ENCODE peak calls at places on chromosomes 5 and 9, in eight cellular contexts. J is GM12878, A is lung, N is mammary epithelial cell, P is IMR-90, C is psoas muscle, S is Peyer's patch, G is lower lobe of right lung. O is an unnamed sample.

GRCh38 chr5:146947181-146947941 is 68.8 kb upstream of the PPP2R2B start:
- DNase-seq in S (no peak), A (no peak), N (peak), P (peak), J (no peak), C (no peak), G (no peak), O (no peak)

GRCh38 chr9:126618590-126619335 is 5.0 kb downstream of the LMX1B start:
- DNase-seq in A (no peak), G (no peak), P (no peak), N (peak), C (peak), S (no peak), J (no peak), O (no peak)

GRCh38 chr5:6585939-6586646 is 46.8 kb downstream of the NSUN2 start:
- DNase-seq in P (no peak), C (peak), A (no peak), N (no peak), G (no peak), J (no peak), S (no peak), O (no peak)

GRCh38 chr5:55668356-55668755 is 43.8 kb downstream of the SLC38A9 start:
- DNase-seq in N (peak), G (no peak), C (no peak), S (no peak), A (no peak), J (no peak), P (peak), O (no peak)

GRCh38 chr5:170451764-170452365 is 52.0 kb upstream of the KCNIP1 start:
- DNase-seq in S (no peak), N (peak), J (no peak), P (peak), G (no peak), C (no peak), A (no peak), O (no peak)

GRCh38 chr5:168747987-168748777 is 169.0 kb upstream of the PANK3 start:
- DNase-seq in G (peak), N (peak), J (no peak), A (no peak), C (no peak), S (no peak), P (no peak), O (no peak)

GRCh38 chr9:132610661-132611060 is 28.3 kb downstream of the BARHL1 start:
- DNase-seq in C (no peak), S (no peak), J (no peak), N (no peak), P (no peak), A (no peak), G (no peak), O (no peak)

GRCh38 chr9:92147030-92147853 is 32.0 kb upstream of the SPTLC1 start:
- DNase-seq in A (peak), S (no peak), J (no peak), P (peak), C (no peak), G (peak), N (peak), O (no peak)

GRCh38 chr9:107489687-107490605 is at the start of gene KLF4:
- DNase-seq in N (peak), S (peak), A (peak), G (peak), P (peak), C (peak), J (no peak), O (peak)

GRCh38 chr9:69120380-69121154 is 53.5 kb upstream of the TJP2 start:
- DNase-seq in C (no peak), J (no peak), A (peak), S (no peak), N (peak), G (peak), P (no peak), O (peak)

GRCh38 chr9:129394011-129394919 is 216.2 kb upstream of the IER5L start:
- DNase-seq in A (no peak), C (peak), G (no peak), N (no peak), P (no peak), S (no peak), J (no peak), O (no peak)

GRCh38 chr9:37926737-37927590 is 23.0 kb upstream of the SLC25A51 start:
- DNase-seq in A (no peak), G (peak), S (no peak), J (no peak), N (no peak), P (no peak), C (no peak), O (no peak)

GRCh38 chr9:129737479-129738269 is 15.2 kb downstream of the PTGES start:
- DNase-seq in A (peak), N (peak), S (peak), P (peak), C (peak), G (peak), J (peak), O (peak)

GRCh38 chr9:3479516-3480352 is 46.1 kb downstream of the RFX3 start:
- DNase-seq in J (peak), G (no peak), C (no peak), S (no peak), N (no peak), P (no peak), A (no peak), O (no peak)

GRCh38 chr5:169153405-169153804 is 147.5 kb downstream of the SLIT3 start:
- DNase-seq in C (no peak), P (no peak), G (no peak), A (no peak), S (no peak), J (no peak), N (no peak), O (no peak)

GRCh38 chr9:114174876-114175771 is 19.8 kb downstream of the COL27A1 start:
- DNase-seq in P (peak), C (peak), G (no peak), A (no peak), J (no peak), S (no peak), N (no peak), O (peak)

GRCh38 chr9:121637441-121638222 is 13.8 kb upstream of the DAB2IP start:
- DNase-seq in S (no peak), N (peak), P (peak), J (no peak), A (no peak), C (peak), G (no peak), O (peak)

GRCh38 chr9:88182501-88182900 is 44.2 kb upstream of the SPATA31C2 start:
- DNase-seq in A (no peak), N (no peak), P (no peak), S (no peak), J (no peak), C (no peak), G (no peak), O (no peak)

GRCh38 chr5:180113660-180114303 is 42.2 kb upstream of the RNF130 start:
- DNase-seq in C (peak), S (no peak), P (no peak), J (no peak), G (no peak), A (no peak), N (no peak), O (peak)

GRCh38 chr5:141846031-141846430 is 32.2 kb downstream of the PCDH1 start:
- DNase-seq in C (no peak), J (no peak), N (no peak), S (no peak), P (peak), G (no peak), A (no peak), O (peak)

GRCh38 chr5:97575322-97575721 is 392.3 kb upstream of the RIOK2 start:
- DNase-seq in P (no peak), N (no peak), C (no peak), S (no peak), J (no peak), G (no peak), A (no peak), O (no peak)

GRCh38 chr9:74645007-74645639 is 148.0 kb downstream of the RORB start:
- DNase-seq in N (peak), C (no peak), J (no peak), P (no peak), G (no peak), S (no peak), A (no peak), O (no peak)

GRCh38 chr5:173408946-173409345 is 80.7 kb upstream of the STC2 start:
- DNase-seq in P (peak), G (no peak), C (no peak), S (no peak), A (no peak), J (no peak), N (no peak), O (no peak)

GRCh38 chr5:170585278-170585677 is 81.5 kb downstream of the KCNIP1 start:
- DNase-seq in P (no peak), N (no peak), S (no peak), G (no peak), J (no peak), A (no peak), C (no peak), O (no peak)

GRCh38 chr9:17802249-17802857 is 223.5 kb downstream of the SH3GL2 start:
- DNase-seq in C (no peak), N (no peak), P (peak), G (no peak), A (no peak), S (no peak), J (no peak), O (no peak)

DNA sequence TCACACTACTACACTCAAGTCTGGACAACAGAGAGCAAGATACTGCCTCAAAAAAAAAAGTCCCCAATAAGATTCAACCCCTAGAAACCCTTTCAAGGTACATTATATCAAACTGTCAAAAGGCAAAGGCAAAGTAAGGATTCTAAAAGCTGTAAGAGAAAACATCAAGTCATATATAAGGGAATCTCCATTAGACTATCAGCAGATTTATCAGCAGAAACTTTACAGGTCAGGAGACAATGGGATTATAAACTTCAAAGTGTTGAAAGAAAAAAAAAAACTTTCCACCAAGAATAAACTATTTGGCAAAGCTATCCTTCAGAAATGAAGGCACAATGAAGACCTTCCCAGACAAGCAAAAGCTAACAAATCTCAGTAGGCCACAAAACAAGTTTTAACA is 63.5 kb upstream of the DMRT1 start:
- DNase-seq in C (no peak), J (no peak), N (no peak), P (no peak), S (no peak), A (no peak), G (no peak), O (no peak)
- H3K27ac ChIP-seq in C (no peak), J (no peak), N (no peak), P (no peak), S (no peak), A (no peak), G (no peak), O (no peak)

GRCh38 chr5:7849531-7850240 is 1.2 kb downstream of the CFAP90 start:
- DNase-seq in A (no peak), N (no peak), C (no peak), G (no peak), S (no peak), J (no peak), P (no peak), O (peak)

GRCh38 chr5:7851240-7851592 is 283 bp upstream of the CFAP90 start:
- DNase-seq in P (no peak), G (no peak), N (no peak), J (no peak), S (no peak), C (no peak), A (no peak), O (no peak)

GRCh38 chr5:7850241-7850532 is 746 bp downstream of the CFAP90 start:
- DNase-seq in N (no peak), C (no peak), P (no peak), S (no peak), A (no peak), G (no peak), J (no peak), O (peak)

GRCh38 chr5:7851617-7852289 is 820 bp upstream of the CFAP90 start:
- DNase-seq in C (no peak), S (no peak), P (no peak), N (no peak), G (no peak), A (no peak), J (no peak), O (peak)

DNA sequence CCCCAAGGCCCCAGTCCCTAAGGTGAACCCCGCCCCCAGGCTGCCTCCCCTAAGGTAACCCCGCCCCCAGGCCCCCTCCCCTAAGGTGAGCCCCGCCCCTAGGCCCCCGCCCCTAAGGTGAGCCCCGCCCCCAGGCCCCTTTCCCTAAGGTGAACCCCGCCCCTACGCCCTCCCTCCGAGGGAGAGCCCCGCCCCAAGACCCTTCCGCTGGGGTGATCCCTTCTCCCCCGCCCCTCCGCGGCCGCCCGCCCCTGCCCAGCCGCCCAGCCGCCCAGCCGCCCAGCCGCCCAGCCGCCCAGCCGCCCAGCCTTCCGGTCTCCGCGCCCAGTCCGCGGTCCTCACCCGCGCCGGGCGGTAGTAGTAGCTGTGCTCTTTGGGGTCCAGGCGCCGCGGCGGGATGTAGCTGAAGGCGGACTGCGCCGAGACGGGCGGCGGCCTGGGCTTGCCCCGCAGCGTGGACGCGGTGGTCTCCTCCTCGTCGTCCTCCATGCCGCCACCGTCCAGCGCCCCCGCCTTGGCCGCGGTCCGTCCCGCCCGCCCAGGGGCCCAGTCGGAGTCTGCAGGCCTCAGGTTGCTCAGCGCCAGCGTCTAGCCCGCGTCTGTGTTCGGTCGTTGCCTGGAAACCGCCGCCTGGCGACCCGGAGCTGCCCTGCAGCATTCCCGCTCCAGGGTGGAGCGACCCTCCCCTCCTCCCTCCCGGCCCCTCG is at the start of gene CFAP90:
- DNase-seq in G (peak), N (no peak), J (no peak), A (no peak), S (no peak), P (peak), C (peak), O (peak)
- TF ChIP-seq CTCF in G (peak), N (peak), J (no peak), A (no peak), S (peak), P (peak), C (peak), O (peak)

DNA sequence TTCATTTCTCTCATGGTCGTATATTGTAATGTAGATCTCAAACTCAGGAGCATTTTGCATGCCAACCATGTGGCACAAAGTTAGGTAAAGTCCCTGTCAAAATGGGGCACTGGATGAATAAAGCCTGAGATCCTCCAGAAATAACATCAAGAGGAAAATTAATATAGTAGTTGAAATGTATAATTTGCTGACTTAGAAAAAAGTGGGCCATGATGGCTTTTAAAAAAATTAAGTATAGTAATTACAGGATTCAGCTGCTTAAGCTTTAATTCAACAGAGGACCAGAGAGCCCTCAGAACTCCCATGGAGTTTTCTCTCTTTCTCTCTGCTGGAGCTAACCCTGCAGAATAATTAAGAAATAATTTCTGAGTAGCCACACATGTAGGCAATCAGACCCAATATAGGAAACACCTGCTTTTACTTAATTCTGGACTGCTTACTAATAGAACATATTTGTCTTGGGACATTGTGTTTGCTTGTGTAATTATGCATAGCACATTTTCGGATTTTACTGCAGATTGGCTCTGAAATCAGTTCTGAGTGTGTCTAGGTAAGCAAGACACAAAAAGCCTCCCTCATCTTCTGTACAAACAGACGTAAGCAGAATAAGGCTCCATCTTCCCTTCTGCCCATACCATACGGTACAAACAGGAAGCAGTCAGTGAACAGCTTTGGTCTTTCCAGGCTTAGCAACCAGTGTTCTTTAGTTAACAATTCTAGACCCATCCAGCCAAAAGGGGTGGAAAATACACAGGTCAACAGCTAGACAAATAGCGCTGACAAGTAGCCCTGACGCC is 26.5 kb upstream of the PCSK1 start:
- DNase-seq in P (no peak), A (no peak), C (no peak), J (no peak), N (no peak), S (no peak), G (no peak), O (no peak)
- H3K27ac ChIP-seq in P (no peak), A (no peak), C (no peak), J (no peak), N (no peak), S (no peak), G (no peak), O (no peak)

GRCh38 chr9:124754289-124754688 is 16.8 kb downstream of the NR6A1 start:
- DNase-seq in C (no peak), J (no peak), N (no peak), S (no peak), G (no peak), P (peak), A (no peak), O (no peak)
- TF ChIP-seq CTCF in C (no peak), J (peak), N (peak), S (peak), G (no peak), P (peak), A (no peak), O (peak)

DNA sequence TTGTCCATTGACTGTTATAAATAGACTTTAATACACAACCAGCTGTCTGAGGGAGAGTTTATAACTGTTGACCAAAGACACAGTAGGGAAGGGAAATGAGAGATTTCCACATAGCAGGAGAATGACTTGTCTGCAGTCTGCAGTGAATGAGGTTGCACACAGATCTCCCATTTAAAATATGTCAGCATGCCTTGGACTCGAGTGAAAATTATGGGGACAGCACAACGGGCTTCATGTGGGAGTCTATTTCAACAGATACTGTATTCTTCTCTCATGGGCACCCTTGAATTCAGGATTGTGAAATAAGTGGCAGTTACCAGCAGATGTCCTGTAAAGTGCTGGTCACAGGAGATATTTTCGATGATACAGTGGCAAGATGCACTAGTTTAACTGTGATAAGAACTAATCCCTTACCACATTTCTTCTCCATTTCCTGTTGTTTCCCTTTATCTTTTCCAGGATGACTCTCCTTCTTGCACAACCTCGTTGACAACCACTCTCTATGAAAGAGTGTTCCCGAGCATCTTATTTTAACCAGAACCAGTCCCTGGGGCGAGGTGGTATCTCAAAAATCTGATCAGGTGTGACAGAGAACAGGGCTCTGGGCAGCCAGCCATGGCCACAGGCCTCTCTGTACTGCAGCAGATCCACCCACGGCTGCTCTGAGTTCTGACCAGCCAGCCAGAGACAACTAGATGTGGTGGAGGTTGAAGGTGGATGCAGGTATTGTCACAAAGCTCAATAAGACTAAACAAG is 51.5 kb upstream of the MAP3K1 start:
- DNase-seq in C (no peak), G (no peak), S (peak), P (peak), J (no peak), N (peak), A (no peak), O (no peak)
- H3K27ac ChIP-seq in C (no peak), G (no peak), S (no peak), P (no peak), J (no peak), N (no peak), A (no peak), O (no peak)

DNA sequence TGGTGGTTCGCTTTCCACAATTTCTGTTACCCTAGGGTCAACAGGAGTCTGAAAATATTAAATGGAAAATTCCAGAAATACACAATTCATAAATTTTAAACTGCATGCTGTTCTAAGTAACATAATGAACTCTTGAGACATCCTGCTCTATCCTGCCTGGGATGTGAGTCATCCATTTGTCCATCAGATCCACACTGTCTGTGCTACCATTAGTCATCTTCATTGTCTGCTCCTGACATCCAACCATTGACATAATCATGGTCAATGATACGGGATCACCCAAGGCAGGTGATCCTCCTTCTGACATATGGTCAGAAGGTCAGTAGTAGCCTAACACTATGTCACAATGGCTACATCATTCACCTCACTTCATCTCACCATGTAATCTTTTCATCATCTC is 276.7 kb upstream of the KIF2A start:
- DNase-seq in A (no peak), P (no peak), G (no peak), N (peak), J (no peak), S (no peak), C (no peak), O (no peak)
- TF ChIP-seq CTCF in A (no peak), P (no peak), G (no peak), N (no peak), J (no peak), S (no peak), C (no peak), O (no peak)

O was measured in right lobe of liver.